ENCODE peak calls at places on chromosome 13, in six cellular contexts. M, X, W, Y, R and A are unnamed samples.

GRCh38 chr13:75544681-75545333 is 4.8 kb upstream of the UCHL3 start:
- DNase-seq in R (no peak), Y (no peak), W (peak; percentile 90), M (no peak), X (no peak), A (peak; percentile 85)

GRCh38 chr13:34012354-34012753 is 194.4 kb downstream of the RFC3 start:
- DNase-seq in Y (no peak), W (no peak), M (no peak), X (no peak), R (no peak), A (no peak)

GRCh38 chr13:75180805-75181455 is 301.0 kb downstream of the TBC1D4 start:
- DNase-seq in W (peak; percentile 50), R (no peak), M (no peak), Y (no peak), X (no peak), A (peak; percentile 38)

GRCh38 chr13:62119739-62120700 is 704.4 kb upstream of the PCDH20 start:
- DNase-seq in X (no peak), M (peak; percentile 15), W (peak; percentile 17), R (no peak), Y (no peak), A (peak; percentile 12)

GRCh38 chr13:40665754-40666057 is 735 bp downstream of the FOXO1 start:
- DNase-seq in Y (peak; percentile 41), W (no peak), M (peak; percentile 62), X (no peak), R (no peak), A (no peak)

GRCh38 chr13:46235259-46235658 is 23.5 kb downstream of the LRRC63 start:
- DNase-seq in Y (no peak), X (no peak), W (no peak), R (no peak), M (no peak), A (no peak)

GRCh38 chr13:25844559-25845434 is 207.0 kb downstream of the SHISA2 start:
- DNase-seq in R (no peak), W (no peak), X (no peak), M (no peak), Y (no peak), A (no peak)

GRCh38 chr13:99265162-99265822 is 7.1 kb upstream of the GPR18 start:
- DNase-seq in X (no peak), Y (no peak), R (no peak), W (no peak), M (no peak), A (no peak)

GRCh38 chr13:110916671-110917142 is 1.8 kb upstream of the ANKRD10 start:
- DNase-seq in Y (no peak), R (no peak), X (no peak), W (peak; percentile 79), M (no peak), A (no peak)

GRCh38 chr13:42997381-42997780 is 5.3 kb upstream of the EPSTI1 start:
- DNase-seq in M (peak; percentile 50), R (no peak), X (no peak), Y (no peak), W (peak; percentile 40), A (no peak)